ENCODE peak calls at places on chromosomes 11 and 22, in five cellular contexts. K is choroid plexus epithelial cell, A is right lobe of liver, B is MM.1S, S is gastrocnemius medialis. W is an unnamed sample.

GRCh38 chr11:34425360-34425759 is 13.4 kb upstream of the CAT start:
- DNase-seq in S (no peak), K (no peak), B (no peak), A (no peak), W (no peak)

GRCh38 chr11:116328410-116328809 is 444.4 kb downstream of the BUD13 start:
- DNase-seq in S (no peak), A (no peak), B (no peak), K (no peak), W (no peak)

GRCh38 chr11:118258410-118258809 is 5.7 kb downstream of the MPZL2 start:
- DNase-seq in B (peak), K (no peak), A (no peak), S (no peak), W (peak)

GRCh38 chr11:72308226-72309073 is 64.5 kb upstream of the PHOX2A start:
- DNase-seq in K (peak), S (no peak), A (no peak), B (no peak), W (no peak)

GRCh38 chr11:65215441-65216076 is 33.8 kb downstream of the CAPN1 start:
- DNase-seq in K (no peak), S (no peak), A (no peak), B (no peak), W (no peak)

GRCh38 chr11:64207247-64208085 is 945 bp downstream of the FERMT3 start:
- DNase-seq in K (peak), A (peak), B (no peak), S (peak), W (peak)

GRCh38 chr11:12200359-12201015 is 90.1 kb downstream of the MICAL2 start:
- DNase-seq in A (no peak), B (no peak), S (no peak), K (peak), W (no peak)

GRCh38 chr11:67504023-67504949 is 877 bp downstream of the PITPNM1 start:
- DNase-seq in K (peak), A (peak), B (no peak), S (no peak), W (peak)

GRCh38 chr11:97622795-97623194 is 1233.0 kb downstream of the JRKL start:
- DNase-seq in S (no peak), A (no peak), B (no peak), K (peak), W (no peak)

GRCh38 chr11:18669211-18669593 is 29.4 kb upstream of the TMEM86A start:
- DNase-seq in B (no peak), A (no peak), K (peak), S (no peak), W (no peak)

GRCh38 chr11:69721061-69721460 is 17.2 kb upstream of the FGF19 start:
- DNase-seq in K (no peak), A (no peak), S (no peak), B (no peak), W (no peak)

GRCh38 chr22:46984751-46985506 is 222.5 kb downstream of the TBC1D22A start:
- DNase-seq in S (no peak), K (peak), A (no peak), B (no peak), W (no peak)

GRCh38 chr11:64018310-64018709 is 17.4 kb upstream of the FLRT1 start:
- DNase-seq in A (no peak), K (no peak), S (no peak), B (no peak), W (no peak)

GRCh38 chr11:117824571-117825537 is at the start of gene FXYD2:
- DNase-seq in A (peak), S (peak), K (no peak), B (no peak), W (no peak)

GRCh38 chr11:116732740-116733385 is 39.9 kb downstream of the BUD13 start:
- DNase-seq in K (peak), S (peak), B (peak), A (peak), W (peak)

GRCh38 chr11:12680246-12680939 is 6.2 kb downstream of the TEAD1 start:
- DNase-seq in B (peak), K (peak), S (peak), A (no peak), W (no peak)

GRCh38 chr22:50174382-50175190 is 4.1 kb downstream of the PANX2 start:
- DNase-seq in S (no peak), A (peak), B (no peak), K (no peak), W (no peak)

GRCh38 chr22:50173983-50174355 is 3.4 kb downstream of the PANX2 start:
- DNase-seq in A (peak), B (no peak), K (no peak), S (no peak), W (no peak)

GRCh38 chr22:50175921-50176849 is 5.7 kb downstream of the PANX2 start:
- DNase-seq in K (no peak), A (peak), B (no peak), S (no peak), W (no peak)

GRCh38 chr22:50173221-50173982 is 2.9 kb downstream of the PANX2 start:
- DNase-seq in B (no peak), K (no peak), A (peak), S (no peak), W (peak)

DNA sequence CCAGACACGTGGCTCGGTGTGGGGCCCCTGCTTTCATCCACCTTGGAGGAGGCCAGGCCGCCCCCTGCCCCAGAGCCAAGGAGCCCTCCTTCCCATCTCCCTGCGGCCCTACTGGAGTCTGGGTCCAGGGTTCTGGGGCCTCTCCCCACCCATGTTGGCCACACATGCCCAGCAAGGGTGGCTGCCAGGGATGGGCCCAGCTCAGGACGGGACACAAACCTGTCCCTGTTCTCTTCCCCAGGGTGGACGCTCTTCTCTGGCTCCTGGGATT is 4.6 kb downstream of the PANX2 start:
- DNase-seq in S (no peak), K (no peak), A (no peak), B (no peak), W (no peak)
- H3K4me3 ChIP-seq in S (no peak), K (no peak), A (no peak), B (no peak), W (no peak)

GRCh38 chr11:3835100-3835485 is 5.7 kb downstream of the RHOG start:
- DNase-seq in A (no peak), B (no peak), K (peak), S (no peak), W (no peak)

GRCh38 chr11:3831378-3832239 is 9.2 kb downstream of the RHOG start:
- DNase-seq in S (no peak), A (no peak), K (peak), B (no peak), W (no peak)

GRCh38 chr11:3832816-3833215 is 7.9 kb downstream of the RHOG start:
- DNase-seq in K (no peak), A (no peak), S (no peak), B (no peak), W (no peak)

GRCh38 chr11:3834349-3835099 is 6.2 kb downstream of the RHOG start:
- DNase-seq in B (no peak), S (peak), K (peak), A (peak), W (peak)

DNA sequence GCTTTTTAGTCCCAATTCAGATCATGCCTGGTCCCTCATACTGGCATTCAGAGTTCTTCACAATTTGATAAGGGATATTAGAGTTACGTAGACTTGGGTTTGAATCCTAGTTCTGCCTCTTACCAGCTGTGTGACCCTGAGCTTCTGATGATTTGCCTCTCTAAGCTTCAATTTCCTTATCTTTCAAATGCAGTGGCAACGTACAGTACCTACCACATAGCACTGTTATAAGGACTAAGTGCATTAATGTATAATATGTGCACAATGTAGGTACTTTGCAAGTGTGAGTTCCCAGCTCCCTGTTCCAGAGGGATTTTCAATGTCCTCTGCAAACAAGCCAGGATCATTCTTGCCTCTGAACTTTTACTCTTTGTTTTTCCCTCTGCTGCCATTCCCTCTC is 7.3 kb downstream of the RHOG start:
- DNase-seq in K (no peak), S (no peak), A (no peak), B (no peak), W (no peak)
- H3K4me3 ChIP-seq in K (no peak), S (no peak), A (no peak), B (no peak), W (no peak)

GRCh38 chr11:95360382-95360781 is 129.4 kb upstream of the SESN3 start:
- DNase-seq in B (no peak), K (no peak), A (no peak), S (no peak), W (no peak)

GRCh38 chr11:95359323-95359656 is 128.3 kb upstream of the SESN3 start:
- DNase-seq in S (no peak), A (no peak), B (no peak), K (no peak), W (no peak)

GRCh38 chr11:95359756-95360155 is 128.8 kb upstream of the SESN3 start:
- DNase-seq in K (no peak), B (no peak), S (no peak), A (no peak), W (no peak)

GRCh38 chr11:95363189-95363588 is 132.2 kb upstream of the SESN3 start:
- DNase-seq in K (no peak), S (no peak), B (no peak), A (no peak), W (no peak)

GRCh38 chr11:95361180-95361579 is 130.2 kb upstream of the SESN3 start:
- DNase-seq in B (no peak), K (no peak), A (no peak), S (no peak), W (no peak)
- H3K4me3 ChIP-seq in B (no peak), K (no peak), A (no peak), S (no peak), W (no peak)

DNA sequence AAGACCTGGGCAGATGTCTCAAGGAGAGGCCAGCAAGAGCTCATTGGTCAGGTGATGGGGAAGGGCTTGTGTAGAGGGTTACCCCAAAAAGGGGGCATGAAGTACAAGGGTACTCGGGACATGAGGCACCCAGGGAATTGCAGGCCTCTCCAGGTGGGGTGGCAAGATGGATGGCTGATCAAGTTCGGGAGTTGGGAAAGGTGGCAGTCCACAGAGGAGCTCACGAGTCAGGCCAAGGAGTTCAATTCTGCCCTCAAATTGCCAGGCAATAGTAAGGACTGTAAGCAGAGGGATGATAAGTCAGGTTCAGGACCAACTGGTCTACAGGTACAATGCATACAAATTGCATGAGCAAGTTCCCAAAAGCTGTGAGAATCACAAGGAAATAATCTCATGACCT is 42.3 kb upstream of the SLC25A1 start:
- DNase-seq in S (no peak), B (no peak), A (no peak), K (no peak), W (no peak)
- H3K4me3 ChIP-seq in S (no peak), B (no peak), A (no peak), K (no peak), W (no peak)

GRCh38 chr22:30923168-30923900 is 45.2 kb downstream of the MORC2 start:
- DNase-seq in S (no peak), A (no peak), B (no peak), K (no peak), W (no peak)

GRCh38 chr22:30922151-30922611 is 46.4 kb downstream of the MORC2 start:
- DNase-seq in S (peak), B (no peak), K (peak), A (peak), W (peak)

GRCh38 chr22:30920407-30920806 is 48.2 kb downstream of the MORC2 start:
- DNase-seq in B (peak), A (peak), S (peak), K (peak), W (peak)

GRCh38 chr22:30919973-30920372 is 48.6 kb downstream of the MORC2 start:
- DNase-seq in K (no peak), S (no peak), A (no peak), B (no peak), W (no peak)

GRCh38 chr22:30921108-30921507 is 47.5 kb downstream of the MORC2 start:
- DNase-seq in B (no peak), K (no peak), S (no peak), A (no peak), W (peak)
- H3K4me3 ChIP-seq in B (no peak), K (no peak), S (peak), A (peak), W (peak)

GRCh38 chr11:46560300-46561025 is 33.4 kb downstream of the AMBRA1 start:
- DNase-seq in K (peak), S (no peak), A (no peak), B (peak), W (peak)
- H3K4me3 ChIP-seq in K (peak), S (peak), A (peak), B (peak), W (peak)

GRCh38 chr22:37483050-37483449 is 3.1 kb downstream of the MFNG start:
- DNase-seq in S (no peak), B (no peak), K (no peak), A (no peak), W (no peak)
- H3K4me3 ChIP-seq in S (no peak), B (no peak), K (no peak), A (no peak), W (peak)

GRCh38 chr11:134358853-134359490 is 27.2 kb downstream of the GLB1L2 start:
- DNase-seq in A (no peak), B (no peak), K (no peak), S (no peak), W (no peak)

GRCh38 chr11:134358165-134358852 is 26.5 kb downstream of the GLB1L2 start:
- DNase-seq in S (no peak), K (no peak), A (no peak), B (no peak), W (no peak)

GRCh38 chr11:134360050-134360835 is 28.5 kb downstream of the GLB1L2 start:
- DNase-seq in K (peak), S (peak), B (peak), A (peak), W (peak)

GRCh38 chr11:134361241-134361640 is 29.5 kb downstream of the GLB1L2 start:
- DNase-seq in A (no peak), B (no peak), K (no peak), S (no peak), W (no peak)

GRCh38 chr11:134359646-134360045 is 27.9 kb downstream of the GLB1L2 start:
- DNase-seq in B (no peak), S (no peak), A (no peak), K (no peak), W (no peak)
- H3K4me3 ChIP-seq in B (no peak), S (no peak), A (no peak), K (no peak), W (no peak)